ENCODE peak calls at places on chromosomes 3 and 15, in eight cellular contexts. V is ascending aorta, F is choroid plexus epithelial cell, T is mucosa of descending colon, D is OCI-LY7, A is tibial artery, X is bronchial epithelial cell, M is AG04450. R is an unnamed sample.

GRCh38 chr3:41464858-41465257 is 265.6 kb downstream of the CTNNB1 start:
- DNase-seq in V (no peak), F (peak; percentile 22), T (no peak), D (no peak), A (no peak), X (no peak), M (no peak), R (no peak)

GRCh38 chr3:105868450-105868744 is 415 bp downstream of the CBLB start:
- DNase-seq in V (peak; percentile 11), F (peak; percentile 61), T (peak; percentile 80), D (no peak), A (peak; percentile 81), X (no peak), M (no peak), R (no peak)

GRCh38 chr3:49025005-49025792 is 3.3 kb downstream of the NDUFAF3 start:
- DNase-seq in V (no peak), F (no peak), T (no peak), D (no peak), A (no peak), X (no peak), M (no peak), R (no peak)

GRCh38 chr15:92069308-92070244 is 216.1 kb downstream of the SLCO3A1 start:
- DNase-seq in V (peak; percentile 28), F (peak; percentile 31), T (peak; percentile 59), D (no peak), A (peak; percentile 82), X (peak; percentile 94), M (peak; percentile 27), R (peak; percentile 68)

GRCh38 chr3:65406470-65406869 is 632.2 kb downstream of the MAGI1 start:
- DNase-seq in V (no peak), F (peak; percentile 58), T (no peak), D (no peak), A (no peak), X (peak; percentile 49), M (no peak), R (peak; percentile 44)

GRCh38 chr3:184563569-184563925 is 2.0 kb downstream of the EPHB3 start:
- DNase-seq in V (no peak), F (no peak), T (no peak), D (no peak), A (no peak), X (no peak), M (no peak), R (no peak)

GRCh38 chr3:48747703-48748102 is 30.7 kb upstream of the IP6K2 start:
- DNase-seq in V (no peak), F (no peak), T (no peak), D (no peak), A (no peak), X (no peak), M (no peak), R (no peak)

GRCh38 chr15:75606026-75606425 is 19.5 kb downstream of the SNUPN start:
- DNase-seq in V (no peak), F (no peak), T (no peak), D (no peak), A (no peak), X (no peak), M (no peak), R (no peak)

GRCh38 chr15:94253742-94254141 is 22.4 kb downstream of the MCTP2 start:
- DNase-seq in V (no peak), F (no peak), T (no peak), D (peak; percentile 73), A (no peak), X (no peak), M (no peak), R (no peak)

GRCh38 chr15:33114484-33114767 is 80.1 kb downstream of the FMN1 start:
- DNase-seq in V (no peak), F (peak; percentile 29), T (no peak), D (no peak), A (no peak), X (peak; percentile 31), M (peak; percentile 78), R (no peak)

GRCh38 chr15:59830873-59831272 is 141.8 kb upstream of the BNIP2 start:
- DNase-seq in V (no peak), F (no peak), T (no peak), D (no peak), A (no peak), X (peak; percentile 76), M (no peak), R (no peak)

GRCh38 chr15:59543721-59544547 is 67.6 kb upstream of the GCNT3 start:
- DNase-seq in V (no peak), F (no peak), T (no peak), D (peak; percentile 64), A (no peak), X (peak; percentile 37), M (no peak), R (no peak)

GRCh38 chr15:45548753-45549520 is 26.4 kb upstream of the SLC30A4 start:
- DNase-seq in V (no peak), F (no peak), T (no peak), D (no peak), A (no peak), X (no peak), M (no peak), R (no peak)
- H3K4me3 ChIP-seq in V (no peak overlapping the region), F (no peak overlapping the region), T (no peak overlapping the region), D (no peak overlapping the region), A (no peak overlapping the region), X (no peak overlapping the region), M (no peak overlapping the region), R (no peak overlapping the region)

DNA sequence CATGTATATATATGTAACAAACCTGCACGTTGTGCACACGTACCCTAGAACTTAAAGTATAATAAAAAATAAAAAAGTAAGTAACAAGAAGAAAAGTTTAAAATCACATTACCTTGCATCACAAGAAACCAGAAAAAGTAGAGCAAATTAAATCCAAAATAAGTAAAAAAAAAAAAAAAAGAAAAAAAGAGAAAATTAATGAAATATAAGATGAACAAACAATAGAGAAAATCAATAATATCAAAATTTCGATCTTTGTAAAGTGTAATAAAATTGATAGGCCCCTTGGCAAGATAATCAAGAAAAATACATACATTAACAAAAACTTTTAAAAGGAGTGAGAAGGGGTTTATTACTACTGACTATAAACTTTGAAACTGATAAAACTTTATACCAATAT is 7.4 kb upstream of the BHLHE40 start:
- DNase-seq in V (no peak), F (no peak), T (no peak), D (no peak), A (no peak), X (no peak), M (no peak), R (no peak)
- TF ChIP-seq CTCF in V (no peak), F (no peak), T (no peak), D (no peak), A (no peak), X (no peak), M (no peak), R (no peak)

GRCh38 chr3:25661694-25662455 is 2.8 kb downstream of the TOP2B start:
- DNase-seq in V (no peak), F (peak; percentile 20), T (no peak), D (peak; percentile 65), A (no peak), X (peak; percentile 29), M (no peak), R (no peak)
- H3K4me3 ChIP-seq in V (peak overlapping the region; percentile 90), F (peak overlapping the region; percentile 87), T (no peak overlapping the region), D (peak overlapping the region; percentile 90), A (peak overlapping the region; percentile 81), X (no peak overlapping the region), M (peak overlapping the region; percentile 77), R (peak overlapping the region; percentile 72)

DNA sequence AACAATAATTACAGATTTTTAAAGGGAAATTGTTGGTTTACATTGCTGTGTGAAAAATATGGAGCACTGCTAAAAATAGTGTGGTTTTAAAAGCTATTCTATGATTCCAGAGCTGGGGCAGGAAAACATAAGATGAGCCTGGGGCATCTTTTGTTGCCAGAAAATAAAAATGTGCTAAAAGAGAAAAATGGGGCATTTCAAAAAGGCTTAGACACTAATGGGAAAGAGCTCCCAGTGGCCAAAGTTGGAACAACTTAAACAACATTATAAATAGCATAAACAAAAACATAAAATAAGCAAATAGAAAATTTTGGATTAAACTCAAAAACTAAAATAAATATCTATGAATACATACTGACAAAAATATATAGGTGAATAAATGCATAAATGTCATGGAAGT is 478.9 kb downstream of the NLGN1 start:
- DNase-seq in V (no peak), F (peak; percentile 17), T (no peak), D (no peak), A (no peak), X (no peak), M (no peak), R (no peak)
- TF ChIP-seq CTCF in V (no peak), F (peak; percentile 33), T (no peak), D (peak; percentile 36), A (peak; percentile 7), X (peak; percentile 2), M (peak; percentile 35), R (peak; percentile 43)

GRCh38 chr15:85583404-85584390 is 203.3 kb downstream of the AKAP13 start:
- DNase-seq in V (no peak), F (peak; percentile 78), T (no peak), D (peak; percentile 77), A (no peak), X (peak; percentile 89), M (no peak), R (no peak)
- H3K4me3 ChIP-seq in V (peak overlapping the region; percentile 55), F (no peak overlapping the region), T (no peak overlapping the region), D (peak overlapping the region; percentile 59), A (peak overlapping the region; percentile 37), X (no peak overlapping the region), M (no peak overlapping the region), R (peak overlapping the region; percentile 51)

GRCh38 chr15:55320963-55321362 is 1.9 kb downstream of the PIGB start:
- DNase-seq in V (no peak), F (no peak), T (no peak), D (no peak), A (no peak), X (no peak), M (no peak), R (no peak)

GRCh38 chr15:55319537-55320325 is 709 bp downstream of the PIGB start:
- DNase-seq in V (no peak), F (peak; percentile 34), T (no peak), D (peak; percentile 71), A (no peak), X (peak; percentile 30), M (no peak), R (no peak)

GRCh38 chr15:55322452-55322851 is 3.4 kb downstream of the PIGB start:
- DNase-seq in V (no peak), F (no peak), T (no peak), D (no peak), A (no peak), X (no peak), M (no peak), R (no peak)

GRCh38 chr15:55318588-55319494 is at the start of the genes PIGB and PIGBOS1:
- DNase-seq in V (peak; percentile 39), F (peak; percentile 93), T (peak; percentile 93), D (peak; percentile 89), A (peak; percentile 91), X (peak; percentile 76), M (peak; percentile 70), R (peak; percentile 64)
- TF ChIP-seq CTCF in V (peak; percentile 15), F (peak; percentile 26), T (no peak), D (no peak), A (peak; percentile 10), X (no peak), M (peak; percentile 23), R (no peak)

GRCh38 chr3:152383136-152383606 is 114.4 kb downstream of the MBNL1 start:
- DNase-seq in V (no peak), F (no peak), T (no peak), D (no peak), A (no peak), X (no peak), M (no peak), R (no peak)
- H3K4me3 ChIP-seq in V (peak overlapping the region; percentile 58), F (no peak overlapping the region), T (no peak overlapping the region), D (no peak overlapping the region), A (peak overlapping the region; percentile 35), X (no peak overlapping the region), M (no peak overlapping the region), R (peak overlapping the region; percentile 49)

R was measured in epithelial cell of proximal tubule.